ENCODE peak calls at places on chromosomes 7 and 10, in four cellular contexts. U, D, H and R are unnamed samples.

GRCh38 chr7:102991540-102992214 is 78.9 kb downstream of the LRRC17 start:
- DNase-seq in U (peak), D (peak), H (no peak), R (peak)

GRCh38 chr7:7682856-7683255 is 35.6 kb downstream of the RPA3 start:
- DNase-seq in U (no peak), D (no peak), H (no peak), R (no peak)

GRCh38 chr10:130357951-130358350 is 221.8 kb downstream of the GLRX3 start:
- DNase-seq in U (no peak), D (no peak), H (no peak), R (no peak)

GRCh38 chr10:44520651-44521050 is 135.8 kb upstream of the CXCL12 start:
- DNase-seq in U (no peak), D (no peak), H (no peak), R (no peak)

GRCh38 chr7:37511852-37512377 is 63.3 kb upstream of the ELMO1 start:
- DNase-seq in U (no peak), D (no peak), H (no peak), R (no peak)

GRCh38 chr10:34305189-34305588 is 509.9 kb downstream of the PARD3 start:
- DNase-seq in U (peak), D (peak), H (no peak), R (no peak)

GRCh38 chr7:79240413-79240812 is 213.1 kb downstream of the MAGI2 start:
- DNase-seq in U (no peak), D (no peak), H (no peak), R (no peak)

GRCh38 chr10:126065751-126066150 is 169.4 kb downstream of the FANK1 start:
- DNase-seq in U (no peak), D (no peak), H (no peak), R (no peak)

GRCh38 chr7:23418046-23418445 is 52.2 kb downstream of the IGF2BP3 start:
- DNase-seq in U (no peak), D (no peak), H (no peak), R (no peak)

GRCh38 chr7:653829-654764 is 72.4 kb upstream of the DNAAF5 start:
- DNase-seq in U (no peak), D (no peak), H (no peak), R (no peak)

GRCh38 chr7:86790383-86790782 is 146.7 kb downstream of the GRM3 start:
- DNase-seq in U (no peak), D (no peak), H (no peak), R (no peak)

GRCh38 chr10:12409171-12409570 is 59.8 kb downstream of the CAMK1D start:
- DNase-seq in U (no peak), D (no peak), H (no peak), R (no peak)

GRCh38 chr10:63219749-63220148 is 86.6 kb downstream of the NRBF2 start:
- DNase-seq in U (no peak), D (no peak), H (no peak), R (no peak)

GRCh38 chr7:105199372-105199771 is 185.4 kb downstream of the KMT2E start:
- DNase-seq in U (no peak), D (no peak), H (no peak), R (no peak)

GRCh38 chr7:142478479-142479220 is 220.8 kb upstream of the PRSS58 start:
- DNase-seq in U (peak), D (peak), H (no peak), R (peak)

GRCh38 chr7:117273325-117274292 is 49.2 kb downstream of the WNT2 start:
- DNase-seq in U (no peak), D (no peak), H (no peak), R (no peak)

GRCh38 chr10:78742730-78743615 is 325.8 kb upstream of the ZMIZ1 start:
- DNase-seq in U (no peak), D (peak), H (no peak), R (peak)

GRCh38 chr10:4266387-4267083 is 481.5 kb upstream of the KLF6 start:
- DNase-seq in U (no peak), D (no peak), H (no peak), R (no peak)

GRCh38 chr7:102286237-102287081 is at the start of gene SH2B2:
- DNase-seq in U (peak), D (peak), H (no peak), R (peak)

GRCh38 chr10:30828227-30828626 is 198.7 kb upstream of the LYZL2 start:
- DNase-seq in U (no peak), D (no peak), H (no peak), R (no peak)

GRCh38 chr10:14774214-14774580 is 500 bp downstream of the FAM107B start:
- DNase-seq in U (no peak), D (no peak), H (no peak), R (no peak)

GRCh38 chr10:122159159-122159970 is 111.7 kb upstream of the BTBD16 start:
- DNase-seq in U (no peak), D (no peak), H (no peak), R (no peak)

GRCh38 chr7:81410471-81411117 is 359.3 kb downstream of the HGF start:
- DNase-seq in U (no peak), D (no peak), H (no peak), R (no peak)

GRCh38 chr10:52314007-52314821 is at the start of gene DKK1:
- DNase-seq in U (peak), D (peak), H (no peak), R (peak)

GRCh38 chr10:95408931-95409873 is 118.4 kb upstream of the PDLIM1 start:
- DNase-seq in U (no peak), D (no peak), H (no peak), R (no peak)

GRCh38 chr7:115724400-115725056 is 306.0 kb downstream of the TFEC start:
- DNase-seq in U (peak), D (peak), H (no peak), R (no peak)

GRCh38 chr7:23246540-23246939 is at the start of gene GPNMB:
- DNase-seq in U (no peak), D (no peak), H (no peak), R (peak)

GRCh38 chr10:45564303-45564959 is 108.1 kb downstream of the ZFAND4 start:
- DNase-seq in U (no peak), D (no peak), H (no peak), R (no peak)

GRCh38 chr10:102927311-102928010 is 9.4 kb downstream of the CNNM2 start:
- DNase-seq in U (no peak), D (no peak), H (no peak), R (no peak)

GRCh38 chr7:134660242-134660785 is 13.7 kb downstream of the BPGM start:
- DNase-seq in U (no peak), D (no peak), H (no peak), R (no peak)

GRCh38 chr10:129744134-129744895 is 219.8 kb downstream of the EBF3 start:
- DNase-seq in U (no peak), D (no peak), H (no peak), R (no peak)

GRCh38 chr10:72331575-72332422 is 22.9 kb downstream of the DNAJB12 start:
- DNase-seq in U (peak), D (peak), H (peak), R (peak)

GRCh38 chr7:83162402-83163256 is at the start of gene PCLO:
- DNase-seq in U (peak), D (peak), H (no peak), R (peak)

GRCh38 chr7:142948603-142949002 is 9.3 kb downstream of the LLCFC1 start:
- DNase-seq in U (no peak), D (no peak), H (no peak), R (no peak)

GRCh38 chr10:60522617-60523016 is 132.9 kb upstream of the ANK3 start:
- DNase-seq in U (no peak), D (no peak), H (no peak), R (no peak)

GRCh38 chr10:31030216-31030615 is 1.4 kb downstream of the ZNF438 start:
- DNase-seq in U (no peak), D (no peak), H (no peak), R (no peak)

GRCh38 chr7:80499350-80499955 is 12.4 kb downstream of the GNAT3 start:
- DNase-seq in U (peak), D (peak), H (no peak), R (no peak)

GRCh38 chr7:15757041-15757995 is 70.8 kb upstream of the MEOX2 start:
- DNase-seq in U (no peak), D (no peak), H (no peak), R (no peak)

GRCh38 chr10:5184987-5185386 is at the start of gene AKR1C8:
- DNase-seq in U (no peak), D (no peak), H (no peak), R (no peak)

GRCh38 chr10:23158370-23158769 is 33.7 kb upstream of the PTF1A start:
- DNase-seq in U (peak), D (peak), H (no peak), R (peak)

GRCh38 chr10:23157239-23157661 is 34.9 kb upstream of the PTF1A start:
- DNase-seq in U (no peak), D (no peak), H (peak), R (no peak)

GRCh38 chr10:23157691-23158369 is 34.3 kb upstream of the PTF1A start:
- DNase-seq in U (peak), D (peak), H (no peak), R (peak)

GRCh38 chr10:23156447-23157150 is 35.5 kb upstream of the PTF1A start:
- DNase-seq in U (no peak), D (no peak), H (no peak), R (no peak)

DNA sequence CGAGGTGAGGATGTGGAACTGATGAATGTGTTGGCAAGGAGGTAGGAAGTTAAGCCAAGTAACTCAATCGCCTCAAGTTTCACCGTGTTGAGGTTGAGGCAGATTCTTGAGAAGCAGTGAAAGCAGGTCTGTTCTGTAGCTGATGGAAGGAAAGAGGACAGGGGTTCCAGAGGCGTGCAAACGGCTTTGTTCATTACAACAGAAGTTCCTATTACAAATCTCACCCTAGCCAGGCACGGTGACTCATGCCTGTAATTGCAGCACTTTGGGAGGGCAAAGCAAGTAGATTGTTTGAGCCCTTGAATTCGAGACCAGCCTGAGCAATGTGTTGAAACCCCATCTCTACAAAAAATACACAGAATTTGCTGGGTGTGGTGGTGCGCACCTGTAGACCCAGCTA is 36.9 kb upstream of the PTF1A start:
- DNase-seq in U (no peak), D (no peak), H (no peak), R (no peak)
- TF ChIP-seq PBX3 in U (no peak), D (no peak), H (no peak), R (no peak)

DNA sequence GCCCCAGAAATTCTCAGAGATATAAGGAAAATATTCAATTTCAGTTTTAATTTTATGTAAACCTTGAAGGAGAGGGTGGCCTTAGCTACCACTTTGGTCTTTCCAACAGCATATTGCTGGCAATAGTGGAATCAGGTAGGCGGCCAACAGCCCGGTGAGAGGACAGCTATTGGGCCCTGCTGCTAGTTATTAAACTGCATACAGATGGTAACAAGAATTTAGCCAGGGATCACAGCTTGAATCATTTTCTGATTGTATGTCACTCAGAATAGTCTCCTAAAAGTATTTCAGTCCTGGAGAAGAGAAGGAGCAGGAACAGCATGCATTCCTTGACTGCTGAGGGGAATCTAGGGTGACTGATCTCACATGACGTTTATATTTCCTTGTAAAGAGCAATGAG is 261.4 kb upstream of the SMIM30 start:
- DNase-seq in U (no peak), D (no peak), H (no peak), R (no peak)
- TF ChIP-seq PBX3 in U (no peak), D (no peak), H (no peak), R (no peak)

GRCh38 chr7:69690329-69690728 is 92.1 kb downstream of the AUTS2 start:
- DNase-seq in U (no peak), D (no peak), H (no peak), R (no peak)
- TF ChIP-seq PBX3 in U (no peak), D (no peak), H (no peak), R (no peak)

DNA sequence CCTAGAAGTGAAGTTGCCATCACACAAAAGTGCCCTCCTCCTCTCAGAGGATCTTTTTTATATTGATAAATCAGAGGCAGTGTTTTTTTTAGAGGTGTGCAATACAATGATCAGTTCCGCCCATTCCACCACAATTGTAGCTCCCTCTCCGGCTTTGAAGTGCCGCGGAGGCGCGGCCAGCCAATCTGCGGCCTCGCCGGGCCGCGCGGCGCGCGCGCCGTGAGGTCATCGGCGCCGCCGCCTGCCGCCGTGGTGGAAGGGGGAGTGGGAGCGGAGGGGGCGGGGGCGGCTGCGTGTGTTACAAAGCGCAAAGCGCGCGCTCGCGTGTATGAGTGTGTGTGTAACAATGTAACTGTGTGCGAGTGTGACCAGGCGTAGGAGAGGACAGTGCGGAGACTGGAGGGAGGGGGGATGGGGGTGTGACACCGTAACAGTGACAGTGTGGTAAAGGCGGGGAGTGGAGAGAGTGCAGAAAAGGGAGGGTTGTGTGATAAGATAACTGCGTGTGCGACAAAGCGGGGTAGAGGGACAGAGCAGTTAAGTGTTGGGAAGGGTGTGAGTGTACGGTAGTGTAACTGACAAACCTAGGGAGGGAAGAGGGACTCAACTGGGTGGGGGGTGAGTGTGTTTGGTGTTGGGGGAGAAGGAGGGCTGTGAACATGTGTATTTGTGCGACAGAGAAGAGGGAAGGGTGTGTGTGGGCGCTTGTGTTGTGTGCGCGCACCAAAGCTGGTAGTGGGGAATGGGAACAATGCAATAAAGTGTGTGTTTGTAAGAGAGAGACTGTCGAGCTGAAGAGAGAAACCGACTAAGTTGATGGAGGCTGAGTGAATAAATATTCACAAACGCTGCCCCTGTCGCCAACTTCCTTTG is at the start of gene SP8:
- DNase-seq in U (no peak), D (peak), H (no peak), R (peak)
- TF ChIP-seq PBX3 in U (no peak), D (no peak), H (no peak), R (no peak)

GRCh38 chr7:149874644-149875028 is 867 bp downstream of the ATP6V0E2 start:
- DNase-seq in U (no peak), D (peak), H (no peak), R (no peak)
- TF ChIP-seq PBX3 in U (no peak), D (no peak), H (no peak), R (no peak)

GRCh38 chr10:71210031-71210871 is 2.1 kb upstream of the UNC5B start:
- DNase-seq in U (no peak), D (no peak), H (no peak), R (no peak)
- TF ChIP-seq PBX3 in U (no peak), D (no peak), H (no peak), R (no peak)

GRCh38 chr10:62056219-62056618 is 154.7 kb downstream of the ARID5B start:
- DNase-seq in U (no peak), D (no peak), H (no peak), R (no peak)
- TF ChIP-seq PBX3 in U (no peak), D (no peak), H (no peak), R (no peak)

DNA sequence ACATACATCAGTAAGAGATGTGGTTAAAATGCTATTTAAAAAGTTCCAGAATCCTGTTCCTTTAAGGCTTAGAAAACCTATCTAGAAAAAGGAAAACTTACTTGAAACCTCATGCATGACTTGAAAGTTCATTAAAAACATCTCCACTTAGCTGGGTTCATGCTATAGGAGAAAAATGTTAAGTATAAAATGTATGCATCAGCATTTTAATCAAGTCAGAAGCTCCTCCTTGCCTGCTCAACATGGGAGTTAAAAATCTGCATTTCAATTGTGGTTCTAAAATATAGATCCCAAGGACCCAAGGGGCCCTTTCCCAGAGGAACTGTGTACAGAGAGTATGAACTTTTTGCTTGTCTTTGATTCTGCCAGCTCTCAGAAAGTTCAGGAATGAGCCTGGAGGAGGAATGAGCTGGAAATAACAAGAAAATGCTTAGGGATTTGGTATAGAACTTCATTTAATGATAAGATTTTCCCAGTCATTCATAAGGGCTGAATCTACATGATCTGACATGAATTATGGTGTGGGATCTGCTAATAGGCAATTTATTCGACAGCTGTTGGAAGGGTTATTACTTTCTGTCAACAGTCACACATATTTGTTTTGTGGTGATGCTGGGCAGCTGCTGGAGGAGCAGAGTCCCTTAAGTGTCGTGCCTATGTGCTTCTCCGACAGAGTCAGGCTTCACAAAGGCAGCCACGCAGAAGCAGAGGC is 85.6 kb upstream of the MTPN start:
- DNase-seq in U (no peak), D (no peak), H (no peak), R (no peak)
- TF ChIP-seq PBX3 in U (no peak), D (no peak), H (no peak), R (no peak)

GRCh38 chr7:132261296-132261695 is 315.0 kb downstream of the PLXNA4 start:
- DNase-seq in U (no peak), D (no peak), H (no peak), R (peak)
- TF ChIP-seq PBX3 in U (no peak), D (no peak), H (no peak), R (no peak)